ENCODE peak calls at places on chromosomes 1 and 21, in eight cellular contexts. H is activated gamma-delta T cell treated with anti-CD3 and anti-CD28 coated beads, Interleukin-2, amount 50 U/mL, for 16 hours; M is stimulated activated CD4-positive, alpha-beta T cell treated with anti-CD3 and anti-CD28 coated beads, Interleukin-1b, Interleukin-23, amount 100 ng/mL, for 4 hours; R is trophoblast cell; J is anterior cingulate cortex; F is dermis blood vessel endothelial cell; N is PC-9; U is neural progenitor cell. S is an unnamed sample.

GRCh38 chr1:50208296-50208695 is 99.6 kb downstream of the ELAVL4 start:
- DNase-seq in H (no peak), M (no peak), R (no peak), J (no peak), F (no peak), N (no peak), U (no peak), S (no peak)

GRCh38 chr1:155529109-155529508 is 33.5 kb downstream of the ASH1L start:
- DNase-seq in H (no peak), M (no peak), R (no peak), J (no peak), F (no peak), N (no peak), U (no peak), S (no peak)

GRCh38 chr1:1796466-1796865 is 18.2 kb upstream of the NADK start:
- DNase-seq in H (no peak), M (no peak), R (no peak), J (no peak), F (no peak), N (no peak), U (no peak), S (no peak)

GRCh38 chr21:45507888-45508508 is 34.2 kb downstream of the SLC19A1 start:
- DNase-seq in H (no peak), M (no peak), R (no peak), J (no peak), F (no peak), N (no peak), U (no peak), S (peak; percentile 37)

GRCh38 chr21:25760061-25760460 is 25.3 kb downstream of the GABPA start:
- DNase-seq in H (no peak), M (no peak), R (no peak), J (no peak), F (no peak), N (no peak), U (no peak), S (no peak)

GRCh38 chr1:54971317-54971791 is 9.1 kb upstream of the TMEM61 start:
- DNase-seq in H (no peak), M (no peak), R (no peak), J (no peak), F (peak; percentile 28), N (peak; percentile 97), U (no peak), S (no peak)

GRCh38 chr1:97174039-97174704 is 452.6 kb downstream of the PTBP2 start:
- DNase-seq in H (no peak), M (no peak), R (no peak), J (no peak), F (peak; percentile 38), N (no peak), U (no peak), S (no peak)

GRCh38 chr1:170758992-170759391 is 95.1 kb downstream of the PRRX1 start:
- DNase-seq in H (no peak), M (no peak), R (no peak), J (no peak), F (no peak), N (no peak), U (no peak), S (no peak)

GRCh38 chr1:239976130-239976968 is 115.3 kb upstream of the FMN2 start:
- DNase-seq in H (peak; percentile 11), M (peak; percentile 28), R (peak; percentile 83), J (peak; percentile 14), F (peak; percentile 66), N (peak; percentile 44), U (peak; percentile 71), S (no peak)

GRCh38 chr1:204706838-204707509 is 21.4 kb upstream of the LRRN2 start:
- DNase-seq in H (no peak), M (no peak), R (no peak), J (no peak), F (no peak), N (no peak), U (peak; percentile 80), S (no peak)

GRCh38 chr1:115179397-115179835 is 90.1 kb upstream of the TSPAN2 start:
- DNase-seq in H (no peak), M (no peak), R (peak; percentile 78), J (no peak), F (peak; percentile 14), N (peak; percentile 100), U (no peak), S (no peak)

GRCh38 chr1:77759090-77760028 is at the start of gene USP33:
- DNase-seq in H (peak; percentile 87), M (peak; percentile 88), R (peak; percentile 94), J (peak; percentile 73), F (peak; percentile 81), N (peak; percentile 75), U (peak; percentile 93), S (peak; percentile 94)

GRCh38 chr1:241660424-241660972 is 8.4 kb downstream of the WDR64 start:
- DNase-seq in H (no peak), M (no peak), R (no peak), J (no peak), F (no peak), N (no peak), U (no peak), S (no peak)

GRCh38 chr1:214492405-214493075 is 58.9 kb downstream of the PTPN14 start:
- DNase-seq in H (no peak), M (no peak), R (peak; percentile 86), J (no peak), F (no peak), N (no peak), U (no peak), S (no peak)

GRCh38 chr1:3053986-3054385 is 15.0 kb upstream of the PRDM16 start:
- DNase-seq in H (no peak), M (no peak), R (no peak), J (no peak), F (no peak), N (no peak), U (no peak), S (no peak)

GRCh38 chr1:241605146-241605805 is 34.9 kb downstream of the CHML start:
- DNase-seq in H (no peak), M (no peak), R (peak; percentile 48), J (no peak), F (peak; percentile 10), N (no peak), U (peak; percentile 53), S (no peak)

GRCh38 chr1:171245458-171246064 is 2.7 kb upstream of the FMO1 start:
- DNase-seq in H (no peak), M (no peak), R (peak; percentile 75), J (no peak), F (peak; percentile 63), N (no peak), U (peak; percentile 59), S (peak; percentile 57)